ENCODE peak calls at places on chromosomes 3 and 15, in six cellular contexts. G, K, W, L, E and X are unnamed samples.

GRCh38 chr15:31869640-31870335 is 160.5 kb upstream of the CHRNA7 start:
- DNase-seq in K (no peak), L (no peak), W (no peak), E (no peak), G (no peak), X (no peak)

GRCh38 chr3:54427501-54427900 is 305.1 kb downstream of the CACNA2D3 start:
- DNase-seq in G (no peak), L (no peak), K (no peak), W (no peak), E (no peak), X (no peak)

GRCh38 chr3:161305095-161305991 is 66.0 kb downstream of the SPTSSB start:
- DNase-seq in E (no peak), G (peak), K (no peak), L (no peak), W (no peak), X (no peak)

GRCh38 chr3:13276438-13277129 is 143.5 kb downstream of the NUP210 start:
- DNase-seq in G (no peak), L (no peak), W (no peak), K (no peak), E (no peak), X (no peak)

GRCh38 chr15:29556385-29556784 is 265.9 kb downstream of the TJP1 start:
- DNase-seq in L (no peak), G (no peak), W (no peak), E (no peak), K (no peak), X (no peak)

GRCh38 chr15:72227192-72227586 is 3.8 kb downstream of the PKM start:
- DNase-seq in L (peak), K (peak), W (peak), E (no peak), G (peak), X (no peak)

GRCh38 chr3:58188921-58189451 is 21.8 kb downstream of the DNASE1L3 start:
- DNase-seq in E (no peak), G (peak), L (no peak), W (no peak), K (peak), X (no peak)

GRCh38 chr15:80635953-80636352 is 59.2 kb upstream of the ABHD17C start:
- DNase-seq in L (no peak), G (no peak), K (no peak), W (no peak), E (no peak), X (no peak)

GRCh38 chr3:142240708-142241107 is 15.3 kb upstream of the GK5 start:
- DNase-seq in K (no peak), G (no peak), L (no peak), E (no peak), W (no peak), X (no peak)

GRCh38 chr15:68349173-68349572 is 71.6 kb downstream of the FEM1B start:
- DNase-seq in G (no peak), K (no peak), L (no peak), W (no peak), E (no peak), X (no peak)

GRCh38 chr3:123375014-123375940 is 73.6 kb downstream of the ADCY5 start:
- DNase-seq in G (no peak), W (no peak), E (no peak), L (no peak), K (no peak), X (no peak)

GRCh38 chr3:15766406-15766805 is 31.4 kb downstream of the ANKRD28 start:
- DNase-seq in K (no peak), L (no peak), G (no peak), E (no peak), W (no peak), X (no peak)

GRCh38 chr15:64851503-64851840 is 9.8 kb downstream of the PLEKHO2 start:
- DNase-seq in E (no peak), L (no peak), W (no peak), K (no peak), G (no peak), X (no peak)

GRCh38 chr3:140128217-140129137 is 193.5 kb downstream of the CLSTN2 start:
- DNase-seq in E (peak), W (no peak), L (peak), G (peak), K (peak), X (peak)

GRCh38 chr3:106913111-106913698 is 464.0 kb upstream of the CCDC54 start:
- DNase-seq in G (no peak), W (no peak), L (no peak), K (no peak), E (peak), X (peak)

DNA sequence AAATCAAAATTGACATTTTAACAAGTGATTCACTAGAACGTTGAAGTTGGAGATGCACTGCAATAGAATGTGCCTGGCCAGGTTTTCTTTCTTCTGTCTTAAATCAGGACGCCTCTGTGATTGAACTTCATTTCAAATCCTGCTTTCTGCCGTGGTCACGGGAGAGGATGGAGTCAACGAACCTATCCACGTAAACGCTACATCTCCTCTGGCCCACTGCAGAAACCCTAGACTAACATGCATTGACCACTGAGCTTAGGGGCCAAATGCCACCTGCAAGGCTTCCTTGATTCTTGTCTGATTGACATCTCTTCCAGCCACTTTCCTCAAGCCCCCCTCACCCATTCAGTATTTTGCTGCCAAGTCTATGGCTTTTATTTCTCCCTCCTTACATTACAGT is 6.3 kb upstream of the MECOM start:
- DNase-seq in K (no peak), L (no peak), W (no peak), G (no peak), E (no peak), X (no peak)
- TF ChIP-seq ZNF274 in K (no peak), L (no peak), W (no peak), G (no peak), E (no peak), X (no peak)

GRCh38 chr3:149494759-149495580 is 20.5 kb downstream of the TM4SF4 start:
- DNase-seq in L (no peak), K (no peak), G (peak), E (no peak), W (no peak), X (no peak)
- TF ChIP-seq ZNF274 in L (no peak), K (no peak), G (no peak), E (no peak), W (no peak), X (no peak)

DNA sequence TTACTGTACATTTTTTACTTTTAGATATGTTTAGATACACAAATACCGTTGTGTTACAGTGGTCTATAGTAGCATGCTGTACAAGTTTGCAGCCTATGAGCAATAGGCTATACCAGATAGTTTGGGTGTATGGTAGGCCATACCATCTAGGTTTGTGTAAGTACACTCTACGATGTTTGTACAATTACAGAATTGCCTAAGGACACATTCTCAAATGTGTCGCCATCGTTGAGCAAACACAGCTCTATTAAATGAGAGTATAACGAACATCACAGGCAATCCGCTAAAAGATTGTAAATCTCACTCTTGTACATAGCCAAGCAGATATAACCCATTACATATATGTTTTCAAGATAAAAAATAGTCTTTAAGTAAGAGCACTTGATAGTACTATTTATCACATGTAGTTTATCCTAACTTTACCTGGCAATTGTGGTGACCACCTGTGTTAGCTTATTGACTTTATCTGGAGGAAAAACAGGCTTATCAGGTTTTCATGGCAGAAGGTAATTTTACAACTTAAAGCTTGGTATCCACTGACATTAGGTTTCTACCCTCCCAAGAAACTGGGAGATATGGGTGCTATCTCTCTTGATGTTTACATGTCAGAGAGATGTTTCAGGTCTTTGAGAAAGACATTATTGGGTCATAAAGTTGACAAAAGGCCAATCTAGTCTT is 898.7 kb downstream of the NSUN3 start:
- DNase-seq in E (no peak), K (no peak), G (no peak), L (no peak), W (no peak), X (no peak)
- TF ChIP-seq ZNF274 in E (no peak), K (no peak), G (no peak), L (no peak), W (no peak), X (no peak)

GRCh38 chr3:14586611-14587010 is 46.5 kb upstream of the GRIP2 start:
- DNase-seq in W (no peak), K (no peak), E (no peak), G (no peak), L (no peak), X (no peak)

GRCh38 chr3:14576163-14576562 is 36.0 kb upstream of the GRIP2 start:
- DNase-seq in K (no peak), G (no peak), L (no peak), E (no peak), W (no peak), X (no peak)

GRCh38 chr3:14577897-14578296 is 37.8 kb upstream of the GRIP2 start:
- DNase-seq in L (no peak), E (no peak), K (no peak), G (no peak), W (no peak), X (no peak)

GRCh38 chr3:14583543-14584091 is 43.5 kb upstream of the GRIP2 start:
- DNase-seq in L (no peak), K (no peak), E (no peak), W (no peak), G (no peak), X (no peak)

GRCh38 chr3:14581334-14582072 is 41.4 kb upstream of the GRIP2 start:
- DNase-seq in L (no peak), G (peak), W (no peak), K (no peak), E (no peak), X (no peak)
- TF ChIP-seq ZNF274 in L (no peak), G (no peak), W (no peak), K (no peak), E (no peak), X (no peak)

GRCh38 chr15:94080416-94080815 is 150.9 kb upstream of the MCTP2 start:
- DNase-seq in L (no peak), E (peak), K (no peak), G (no peak), W (no peak), X (peak)
- TF ChIP-seq ZNF274 in L (no peak), E (no peak), K (no peak), G (no peak), W (no peak), X (no peak)